ENCODE peak calls at places on chromosomes 12 and 14, in six cellular contexts. One of them, this sample, is unnamed.

GRCh38 chr12:122888232-122888752 is 7.6 kb downstream of the VPS37B start:
- DNase-seq in HCT116: peak
- DNase-seq in thyroid gland: peak
- DNase-seq in IMR-90: peak
- DNase-seq in BJ: no peak
- DNase-seq in Calu3: peak
- DNase-seq in this sample: no peak

GRCh38 chr12:60437297-60437696 is 841.5 kb downstream of the SLC16A7 start:
- DNase-seq in thyroid gland: no peak
- DNase-seq in BJ: no peak
- DNase-seq in HCT116: no peak
- DNase-seq in IMR-90: no peak
- DNase-seq in Calu3: no peak
- DNase-seq in this sample: no peak

GRCh38 chr12:34396006-34396860 is 373.9 kb downstream of the ALG10 start:
- DNase-seq in thyroid gland: no peak
- DNase-seq in IMR-90: no peak
- DNase-seq in Calu3: no peak
- DNase-seq in BJ: no peak
- DNase-seq in HCT116: no peak
- DNase-seq in this sample: peak

GRCh38 chr12:2336409-2336829 is 283.6 kb downstream of the CACNA1C start:
- DNase-seq in HCT116: peak
- DNase-seq in BJ: peak
- DNase-seq in thyroid gland: peak
- DNase-seq in IMR-90: peak
- DNase-seq in Calu3: peak
- DNase-seq in this sample: no peak

GRCh38 chr12:79885956-79886490 is 48.9 kb downstream of the PPP1R12A start:
- DNase-seq in BJ: no peak
- DNase-seq in IMR-90: no peak
- DNase-seq in Calu3: no peak
- DNase-seq in thyroid gland: no peak
- DNase-seq in HCT116: no peak
- DNase-seq in this sample: no peak

GRCh38 chr12:20097561-20097960 is 270.8 kb upstream of the PDE3A start:
- DNase-seq in BJ: peak
- DNase-seq in Calu3: no peak
- DNase-seq in IMR-90: peak
- DNase-seq in HCT116: no peak
- DNase-seq in thyroid gland: no peak
- DNase-seq in this sample: no peak

GRCh38 chr14:31239673-31240072 is 32.1 kb upstream of the HECTD1 start:
- DNase-seq in IMR-90: no peak
- DNase-seq in thyroid gland: peak
- DNase-seq in Calu3: no peak
- DNase-seq in BJ: no peak
- DNase-seq in HCT116: no peak
- DNase-seq in this sample: no peak

GRCh38 chr12:108419949-108420348 is 80.8 kb upstream of the CMKLR1 start:
- DNase-seq in thyroid gland: no peak
- DNase-seq in HCT116: no peak
- DNase-seq in IMR-90: no peak
- DNase-seq in BJ: no peak
- DNase-seq in Calu3: no peak
- DNase-seq in this sample: no peak

GRCh38 chr14:71235865-71236264 is 328.6 kb downstream of the PCNX1 start:
- DNase-seq in BJ: no peak
- DNase-seq in IMR-90: no peak
- DNase-seq in HCT116: no peak
- DNase-seq in Calu3: no peak
- DNase-seq in thyroid gland: peak
- DNase-seq in this sample: no peak

GRCh38 chr12:110067531-110067930 is 19.2 kb upstream of the C12orf76 start:
- DNase-seq in IMR-90: no peak
- DNase-seq in BJ: no peak
- DNase-seq in HCT116: no peak
- DNase-seq in Calu3: no peak
- DNase-seq in thyroid gland: no peak
- DNase-seq in this sample: no peak

GRCh38 chr14:73231874-73232851 is 5.1 kb upstream of the PAPLN start:
- DNase-seq in HCT116: no peak
- DNase-seq in IMR-90: no peak
- DNase-seq in Calu3: peak
- DNase-seq in thyroid gland: no peak
- DNase-seq in BJ: no peak
- DNase-seq in this sample: no peak

GRCh38 chr14:65237023-65237814 is 134.9 kb upstream of the MAX start:
- DNase-seq in thyroid gland: no peak
- DNase-seq in BJ: no peak
- DNase-seq in HCT116: no peak
- DNase-seq in IMR-90: peak
- DNase-seq in Calu3: no peak
- DNase-seq in this sample: no peak

GRCh38 chr12:115752913-115753726 is 524.4 kb downstream of the MED13L start:
- DNase-seq in thyroid gland: peak
- DNase-seq in Calu3: peak
- DNase-seq in BJ: no peak
- DNase-seq in IMR-90: peak
- DNase-seq in HCT116: peak
- DNase-seq in this sample: no peak

GRCh38 chr14:74538411-74539391 is 45.1 kb downstream of the ISCA2 start:
- DNase-seq in IMR-90: no peak
- DNase-seq in BJ: no peak
- DNase-seq in Calu3: no peak
- DNase-seq in thyroid gland: no peak
- DNase-seq in HCT116: no peak
- DNase-seq in this sample: no peak

GRCh38 chr12:50641566-50641965 is 122.3 kb upstream of the ATF1 start:
- DNase-seq in IMR-90: no peak
- DNase-seq in Calu3: no peak
- DNase-seq in thyroid gland: no peak
- DNase-seq in HCT116: no peak
- DNase-seq in BJ: no peak
- DNase-seq in this sample: no peak

GRCh38 chr14:66746316-66747006 is 238.5 kb downstream of the GPHN start:
- DNase-seq in BJ: no peak
- DNase-seq in Calu3: peak
- DNase-seq in IMR-90: peak
- DNase-seq in HCT116: peak
- DNase-seq in thyroid gland: no peak
- DNase-seq in this sample: no peak

GRCh38 chr14:43539210-43539609 is 967.9 kb downstream of the FSCB start:
- DNase-seq in thyroid gland: no peak
- DNase-seq in Calu3: no peak
- DNase-seq in IMR-90: peak
- DNase-seq in HCT116: peak
- DNase-seq in BJ: no peak
- DNase-seq in this sample: no peak

GRCh38 chr14:22524784-22525161 is 64.3 kb downstream of the DAD1 start:
- DNase-seq in BJ: no peak
- DNase-seq in thyroid gland: no peak
- DNase-seq in HCT116: no peak
- DNase-seq in Calu3: no peak
- DNase-seq in IMR-90: peak
- DNase-seq in this sample: no peak

GRCh38 chr14:22523283-22523682 is 65.7 kb downstream of the DAD1 start:
- DNase-seq in thyroid gland: no peak
- DNase-seq in HCT116: no peak
- DNase-seq in BJ: no peak
- DNase-seq in IMR-90: no peak
- DNase-seq in Calu3: no peak
- DNase-seq in this sample: no peak

GRCh38 chr14:22526744-22527143 is 62.3 kb downstream of the DAD1 start:
- DNase-seq in Calu3: no peak
- DNase-seq in BJ: no peak
- DNase-seq in HCT116: no peak
- DNase-seq in IMR-90: no peak
- DNase-seq in thyroid gland: no peak
- DNase-seq in this sample: no peak

GRCh38 chr14:22524105-22524783 is 64.8 kb downstream of the DAD1 start:
- DNase-seq in IMR-90: no peak
- DNase-seq in HCT116: no peak
- DNase-seq in Calu3: no peak
- DNase-seq in BJ: no peak
- DNase-seq in thyroid gland: no peak
- DNase-seq in this sample: no peak

DNA sequence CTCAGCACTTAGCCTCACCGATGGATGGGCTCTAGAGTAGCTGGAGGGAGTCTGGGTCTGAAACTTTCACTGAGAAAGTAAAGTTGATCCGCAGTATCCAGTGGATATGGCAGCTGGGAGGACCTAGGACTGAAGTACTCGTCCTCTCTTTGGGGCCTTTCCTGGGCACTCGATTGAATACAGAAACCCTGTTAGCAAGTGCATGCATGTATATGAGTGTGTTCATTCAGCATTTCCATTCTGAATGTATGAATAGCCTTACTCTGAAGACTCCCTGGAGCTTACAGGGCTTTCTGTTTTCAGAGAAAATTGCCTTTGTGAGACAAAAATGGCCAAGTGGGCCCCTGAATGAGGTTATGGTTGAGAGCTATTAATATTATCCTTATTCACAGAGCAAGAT is 62.8 kb downstream of the DAD1 start:
- DNase-seq in thyroid gland: no peak
- DNase-seq in IMR-90: no peak
- DNase-seq in HCT116: no peak
- DNase-seq in Calu3: no peak
- DNase-seq in BJ: no peak
- DNase-seq in this sample: no peak
- TF ChIP-seq CTCF in thyroid gland: no peak
- TF ChIP-seq CTCF in IMR-90: no peak
- TF ChIP-seq CTCF in HCT116: no peak
- TF ChIP-seq CTCF in Calu3: no peak
- TF ChIP-seq CTCF in BJ: no peak
- TF ChIP-seq CTCF in this sample: no peak

DNA sequence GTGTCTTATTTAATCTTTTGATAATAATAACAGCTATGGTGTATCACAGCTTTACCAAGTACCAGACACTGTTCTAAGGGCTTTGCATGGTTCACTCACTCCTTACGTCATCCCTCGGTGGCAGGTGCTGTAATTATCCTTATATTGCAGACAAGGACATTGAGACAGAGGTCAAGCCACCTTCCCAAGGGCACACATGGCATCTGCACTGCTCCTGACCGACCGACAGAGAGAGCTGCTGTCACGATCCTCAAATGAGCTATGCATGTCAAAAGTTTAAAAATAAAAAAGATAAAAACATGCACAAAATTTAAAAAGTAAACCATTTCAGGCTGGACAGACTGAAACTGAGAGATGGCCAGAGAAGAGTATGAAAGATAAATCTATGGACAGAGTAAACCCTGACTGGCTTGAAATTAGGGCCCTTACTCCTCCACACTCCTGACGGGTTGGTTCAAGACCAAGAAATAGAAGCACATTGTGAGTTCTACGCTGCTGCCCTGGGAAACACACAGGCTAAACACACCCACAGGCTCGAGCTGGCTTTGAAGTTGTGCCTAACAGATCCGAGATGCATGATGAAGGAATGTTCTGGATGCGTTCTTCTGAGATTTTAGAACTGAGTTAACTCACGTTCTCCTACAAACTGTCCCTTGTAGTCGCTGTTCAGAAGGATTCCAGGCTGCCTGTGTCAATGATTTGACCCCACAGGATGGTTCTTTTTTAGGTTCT is 268.7 kb downstream of the ZFP36L1 start:
- DNase-seq in IMR-90: no peak
- DNase-seq in HCT116: no peak
- DNase-seq in Calu3: no peak
- DNase-seq in BJ: no peak
- DNase-seq in thyroid gland: no peak
- DNase-seq in this sample: no peak
- TF ChIP-seq CTCF in IMR-90: no peak
- TF ChIP-seq CTCF in HCT116: no peak
- TF ChIP-seq CTCF in Calu3: no peak
- TF ChIP-seq CTCF in BJ: peak
- TF ChIP-seq CTCF in thyroid gland: peak
- TF ChIP-seq CTCF in this sample: no peak

GRCh38 chr14:59125156-59125555 is 63.3 kb upstream of the DAAM1 start:
- DNase-seq in Calu3: no peak
- DNase-seq in thyroid gland: no peak
- DNase-seq in BJ: no peak
- DNase-seq in HCT116: no peak
- DNase-seq in IMR-90: no peak
- DNase-seq in this sample: no peak

GRCh38 chr14:59120931-59121330 is 67.5 kb upstream of the DAAM1 start:
- DNase-seq in HCT116: no peak
- DNase-seq in thyroid gland: no peak
- DNase-seq in BJ: no peak
- DNase-seq in Calu3: no peak
- DNase-seq in IMR-90: no peak
- DNase-seq in this sample: no peak

GRCh38 chr14:59126714-59127436 is 61.6 kb upstream of the DAAM1 start:
- DNase-seq in IMR-90: peak
- DNase-seq in BJ: no peak
- DNase-seq in HCT116: peak
- DNase-seq in Calu3: peak
- DNase-seq in thyroid gland: peak
- DNase-seq in this sample: no peak

GRCh38 chr14:59123526-59123925 is 64.9 kb upstream of the DAAM1 start:
- DNase-seq in Calu3: no peak
- DNase-seq in BJ: no peak
- DNase-seq in HCT116: no peak
- DNase-seq in thyroid gland: peak
- DNase-seq in IMR-90: peak
- DNase-seq in this sample: no peak

DNA sequence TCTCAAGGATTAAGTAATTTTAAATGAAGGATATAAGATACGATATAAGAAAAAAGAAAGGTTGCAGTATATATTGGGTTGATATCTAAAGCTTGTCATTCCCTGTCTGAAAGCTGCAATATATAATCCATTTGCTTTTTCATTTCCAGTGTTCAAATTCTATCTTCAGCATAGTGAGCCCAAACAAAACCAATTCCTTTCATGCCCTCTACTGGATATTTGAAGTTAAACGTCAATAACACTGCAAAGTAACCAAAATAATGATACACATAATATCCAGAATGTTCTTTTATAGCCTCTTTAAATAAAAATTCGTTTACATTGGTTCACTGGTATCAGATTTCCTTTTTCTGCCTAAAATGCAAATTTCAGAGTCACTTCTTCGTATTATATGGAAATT is 64.5 kb upstream of the DAAM1 start:
- DNase-seq in thyroid gland: no peak
- DNase-seq in IMR-90: peak
- DNase-seq in BJ: no peak
- DNase-seq in Calu3: no peak
- DNase-seq in HCT116: no peak
- DNase-seq in this sample: no peak
- TF ChIP-seq CTCF in thyroid gland: peak
- TF ChIP-seq CTCF in IMR-90: peak
- TF ChIP-seq CTCF in BJ: peak
- TF ChIP-seq CTCF in Calu3: no peak
- TF ChIP-seq CTCF in HCT116: peak
- TF ChIP-seq CTCF in this sample: peak

DNA sequence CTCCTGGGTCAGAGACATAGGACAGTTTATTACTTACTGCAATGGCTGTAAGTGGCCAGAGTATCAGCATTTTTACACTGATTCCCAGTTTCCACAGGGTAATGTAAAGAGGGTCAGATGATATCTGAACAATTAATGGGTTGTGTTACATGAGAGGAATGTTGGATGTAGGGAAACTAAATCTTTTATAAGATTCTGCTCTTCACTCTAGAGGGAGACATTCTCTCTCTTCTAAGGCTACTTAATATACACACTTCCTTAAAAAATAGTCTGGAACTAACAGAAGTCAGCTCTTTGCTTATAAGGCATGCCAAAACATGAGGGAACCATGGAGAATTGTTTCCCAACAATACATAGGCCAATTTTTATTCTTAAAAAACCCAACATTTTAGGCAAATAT is 389.8 kb downstream of the ETNK1 start:
- DNase-seq in IMR-90: no peak
- DNase-seq in HCT116: no peak
- DNase-seq in BJ: no peak
- DNase-seq in Calu3: no peak
- DNase-seq in thyroid gland: no peak
- DNase-seq in this sample: no peak
- TF ChIP-seq CTCF in IMR-90: no peak
- TF ChIP-seq CTCF in HCT116: no peak
- TF ChIP-seq CTCF in BJ: no peak
- TF ChIP-seq CTCF in Calu3: no peak
- TF ChIP-seq CTCF in thyroid gland: no peak
- TF ChIP-seq CTCF in this sample: no peak

This sample was measured in progenitor cell of endocrine pancreas.